ENCODE peak calls at places on chromosome 18, in four cellular contexts. P is NCI-H1105, Q is A549, S is mucosa of descending colon. R is an unnamed sample.

GRCh38 chr18:51654441-51655326 is 457.2 kb upstream of the MEX3C start:
- DNase-seq in S (no peak), Q (no peak), P (no peak), R (no peak)

GRCh38 chr18:4084501-4084900 is 370.6 kb downstream of the DLGAP1 start:
- DNase-seq in Q (no peak), S (no peak), P (no peak), R (no peak)

GRCh38 chr18:36509646-36510197 is 212.2 kb downstream of the FHOD3 start:
- DNase-seq in P (no peak), Q (no peak), S (no peak), R (no peak)

GRCh38 chr18:55405655-55406373 is 182.2 kb downstream of the TCF4 start:
- DNase-seq in S (peak; percentile 55), Q (peak; percentile 26), P (peak; percentile 94), R (peak; percentile 93)

GRCh38 chr18:79395761-79396404 is at the start of gene NFATC1:
- DNase-seq in S (peak; percentile 46), P (peak; percentile 64), Q (peak; percentile 31), R (peak; percentile 29)

GRCh38 chr18:68520406-68521075 is 194.4 kb downstream of the TMX3 start:
- DNase-seq in P (no peak), Q (no peak), S (no peak), R (no peak)

GRCh38 chr18:38933322-38933721 is 1367.7 kb upstream of the CELF4 start:
- DNase-seq in S (no peak), Q (no peak), P (no peak), R (no peak)

GRCh38 chr18:79883461-79884295 is 67.8 kb downstream of the SLC66A2 start:
- DNase-seq in S (no peak), Q (no peak), P (no peak), R (no peak)

GRCh38 chr18:23966909-23967308 is 47.6 kb upstream of the TTC39C start:
- DNase-seq in Q (no peak), S (no peak), P (no peak), R (no peak)

GRCh38 chr18:26059357-26059756 is 31.1 kb downstream of the SS18 start:
- DNase-seq in P (no peak), S (no peak), Q (no peak), R (no peak)

GRCh38 chr18:44771572-44771956 is 90.9 kb downstream of the SETBP1 start:
- DNase-seq in Q (no peak), P (no peak), S (no peak), R (no peak)

GRCh38 chr18:22169889-22170420 is 566 bp downstream of the GATA6 start:
- DNase-seq in Q (no peak), P (peak; percentile 41), S (peak; percentile 32), R (no peak)

R was measured in NCI-H1694.